ENCODE peak calls at places on chromosomes 6 and 20, in nine cellular contexts. W, S, A, V, T, E, K, N and I are unnamed samples.

GRCh38 chr6:169536446-169537170 is 165.2 kb downstream of the WDR27 start:
- DNase-seq in W (no peak), S (peak), A (no peak), V (peak), T (no peak), E (peak), K (no peak), N (no peak), I (no peak)

GRCh38 chr6:125107896-125108295 is 45.7 kb upstream of the TPD52L1 start:
- DNase-seq in W (no peak), S (no peak), A (no peak), V (no peak), T (no peak), E (no peak), K (no peak), N (no peak), I (no peak)

GRCh38 chr6:47810885-47811284 is 29.1 kb downstream of the OPN5 start:
- DNase-seq in W (no peak), S (no peak), A (no peak), V (no peak), T (no peak), E (no peak), K (no peak), N (no peak), I (no peak)

GRCh38 chr6:38193051-38193450 is 373.5 kb downstream of the ZFAND3 start:
- DNase-seq in W (no peak), S (no peak), A (no peak), V (no peak), T (no peak), E (no peak), K (no peak), N (no peak), I (no peak)

GRCh38 chr6:72959821-72960220 is 265.5 kb downstream of the KHDC1L start:
- DNase-seq in W (no peak), S (no peak), A (no peak), V (no peak), T (no peak), E (peak), K (no peak), N (no peak), I (no peak)

GRCh38 chr6:20658053-20658452 is 123.8 kb downstream of the CDKAL1 start:
- DNase-seq in W (no peak), S (no peak), A (no peak), V (no peak), T (no peak), E (no peak), K (no peak), N (no peak), I (no peak)

GRCh38 chr6:31074406-31074805 is 38.0 kb downstream of the C6orf15 start:
- DNase-seq in W (no peak), S (no peak), A (no peak), V (no peak), T (no peak), E (no peak), K (no peak), N (no peak), I (no peak)

GRCh38 chr6:13437597-13437996 is 49.8 kb downstream of the GFOD1 start:
- DNase-seq in W (no peak), S (no peak), A (no peak), V (no peak), T (no peak), E (no peak), K (no peak), N (no peak), I (no peak)

GRCh38 chr20:2984956-2985661 is 58.3 kb upstream of the GNRH2 start:
- DNase-seq in W (no peak), S (peak), A (no peak), V (peak), T (no peak), E (peak), K (peak), N (no peak), I (peak)

GRCh38 chr20:21640556-21640955 is 64.9 kb upstream of the PAX1 start:
- DNase-seq in W (no peak), S (no peak), A (no peak), V (peak), T (peak), E (no peak), K (no peak), N (peak), I (peak)

GRCh38 chr6:163971841-163972838 is 557.6 kb downstream of the QKI start:
- DNase-seq in W (no peak), S (no peak), A (no peak), V (no peak), T (no peak), E (no peak), K (no peak), N (no peak), I (no peak)

DNA sequence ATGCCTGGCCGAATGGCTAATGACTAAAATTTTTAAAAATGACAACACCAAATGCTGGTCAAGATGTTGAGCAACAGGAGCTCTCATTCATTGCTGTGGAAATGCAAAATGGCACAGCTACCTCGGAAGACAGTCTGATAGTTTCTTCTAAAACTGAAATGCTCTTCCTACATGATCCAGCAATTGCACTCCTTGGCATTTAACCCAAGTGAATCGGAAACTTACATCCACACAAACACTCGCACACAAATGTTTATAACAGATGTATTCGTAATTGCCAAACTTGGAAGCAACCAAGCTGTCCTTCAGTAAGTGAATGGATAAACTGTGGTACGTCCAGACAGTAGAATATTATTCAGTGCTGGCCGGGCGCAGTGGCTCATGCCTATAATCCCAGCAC is 56.4 kb upstream of the NCOA3 start:
- DNase-seq in W (no peak), S (no peak), A (no peak), V (no peak), T (no peak), E (no peak), K (no peak), N (no peak), I (no peak)
- TF ChIP-seq CTCF in W (no peak), S (no peak), A (no peak), V (no peak), T (no peak), E (no peak), K (no peak), N (no peak), I (no peak)

GRCh38 chr20:59428441-59429205 is 128.2 kb downstream of the EDN3 start:
- DNase-seq in W (no peak), S (no peak), A (no peak), V (peak), T (no peak), E (no peak), K (no peak), N (peak), I (peak)
- TF ChIP-seq CTCF in W (no peak), S (no peak), A (no peak), V (peak), T (no peak), E (no peak), K (no peak), N (no peak), I (peak)

DNA sequence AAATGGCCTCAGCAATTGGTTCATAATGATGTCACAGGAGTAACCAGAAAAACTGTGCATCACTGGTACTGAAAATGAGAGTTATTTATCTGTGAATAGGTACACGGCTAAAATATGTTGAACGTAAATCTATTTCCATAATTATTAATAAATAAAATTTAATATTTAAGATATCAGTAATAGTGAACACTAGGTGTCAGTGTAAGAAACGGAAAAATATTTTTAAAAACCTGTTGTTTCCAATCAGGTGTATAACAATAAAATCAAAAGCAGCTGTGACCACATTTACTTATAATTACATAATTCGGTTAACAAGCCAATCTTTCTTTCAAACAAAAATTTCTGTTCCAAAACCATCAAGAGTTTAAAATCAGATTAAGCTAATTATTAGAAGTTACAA is 241.4 kb upstream of the RUNX2 start:
- DNase-seq in W (no peak), S (no peak), A (no peak), V (no peak), T (no peak), E (no peak), K (no peak), N (no peak), I (no peak)
- TF ChIP-seq CTCF in W (no peak), S (no peak), A (no peak), V (peak), T (no peak), E (no peak), K (no peak), N (no peak), I (no peak)

DNA sequence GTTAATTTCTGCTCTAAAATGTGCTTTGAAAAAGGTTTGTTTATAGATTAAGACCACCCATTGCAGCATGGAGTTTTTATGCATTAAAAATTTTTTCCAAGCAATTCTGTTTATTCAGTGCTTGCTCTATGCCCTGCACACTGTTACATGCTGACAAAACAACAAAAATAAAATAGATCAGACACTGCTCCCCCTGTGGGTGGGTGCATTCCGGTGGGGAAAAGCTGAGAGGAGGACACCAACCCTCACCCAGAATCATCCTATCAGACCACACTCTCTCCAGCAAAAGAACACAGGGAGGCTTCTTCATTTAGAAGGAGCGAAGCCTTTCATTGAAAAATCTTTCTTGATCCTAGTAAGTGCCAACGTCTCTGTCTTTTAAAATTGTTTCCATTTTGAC is 102.6 kb downstream of the F13A1 start:
- DNase-seq in W (no peak), S (no peak), A (no peak), V (no peak), T (no peak), E (no peak), K (no peak), N (no peak), I (no peak)
- TF ChIP-seq CTCF in W (no peak), S (no peak), A (no peak), V (no peak), T (no peak), E (no peak), K (no peak), N (no peak), I (no peak)

DNA sequence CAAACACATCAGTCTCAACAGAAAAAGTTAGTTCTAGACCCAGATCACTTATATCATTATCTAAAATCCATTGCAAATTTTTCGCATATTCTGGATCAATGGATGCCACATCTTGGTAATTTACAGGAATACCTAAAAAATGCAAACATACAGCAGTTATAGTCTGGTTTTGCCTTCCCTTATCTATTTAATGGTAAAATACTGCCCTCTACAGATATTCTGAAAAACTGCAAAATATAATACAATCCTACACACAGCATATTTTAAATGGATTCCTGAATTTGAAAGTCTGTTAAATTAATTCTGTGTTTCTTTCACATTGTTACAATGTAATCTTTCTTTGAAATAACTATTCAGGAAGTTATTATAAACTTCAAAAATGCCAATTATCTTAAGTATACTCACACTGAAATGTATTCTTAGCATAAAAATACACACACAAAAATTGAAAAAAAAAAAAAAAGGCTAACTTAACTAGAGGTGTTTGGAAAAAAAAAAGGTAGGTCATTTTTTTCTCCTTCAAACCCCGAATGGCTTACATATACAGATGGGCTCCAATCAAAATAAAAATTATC is 88.4 kb downstream of the HACE1 start:
- DNase-seq in W (no peak), S (no peak), A (no peak), V (no peak), T (peak), E (peak), K (no peak), N (no peak), I (no peak)
- TF ChIP-seq CTCF in W (peak), S (peak), A (no peak), V (peak), T (peak), E (peak), K (no peak), N (peak), I (peak)

GRCh38 chr20:4383966-4384365 is 337.7 kb upstream of the PRND start:
- DNase-seq in W (no peak), S (no peak), A (no peak), V (no peak), T (no peak), E (peak), K (no peak), N (no peak), I (no peak)
- TF ChIP-seq CTCF in W (no peak), S (no peak), A (no peak), V (no peak), T (no peak), E (no peak), K (no peak), N (no peak), I (no peak)

GRCh38 chr6:155495011-155495768 is 39.6 kb upstream of the NOX3 start:
- DNase-seq in W (peak), S (peak), A (peak), V (no peak), T (no peak), E (peak), K (peak), N (no peak), I (no peak)
- TF ChIP-seq CTCF in W (peak), S (peak), A (no peak), V (peak), T (no peak), E (peak), K (peak), N (peak), I (no peak)

GRCh38 chr6:73985891-73986290 is 289.9 kb downstream of the CD109 start:
- DNase-seq in W (no peak), S (no peak), A (no peak), V (peak), T (no peak), E (peak), K (peak), N (peak), I (peak)
- TF ChIP-seq CTCF in W (peak), S (peak), A (no peak), V (peak), T (no peak), E (no peak), K (peak), N (peak), I (no peak)

GRCh38 chr6:96899019-96899418 is 1.3 kb upstream of the NDUFAF4 start:
- DNase-seq in W (peak), S (peak), A (no peak), V (peak), T (no peak), E (peak), K (peak), N (peak), I (peak)
- TF ChIP-seq CTCF in W (peak), S (peak), A (no peak), V (peak), T (peak), E (peak), K (peak), N (peak), I (peak)